ENCODE peak calls at places on chromosomes 1 and 21, in nine cellular contexts. L is NCI-H446 treated with DMSO at 0.1 percent for 48 hours; Y is aorta; Z is AG08396; I is effector memory CD8-positive, alpha-beta T cell; Q is posterior cingulate gyrus; T is HTR-8/SVneo; U is neural crest cell; H is AG10803. O is an unnamed sample.

GRCh38 chr1:82778612-82779011 is 977.9 kb downstream of the ADGRL2 start:
- DNase-seq in H (no peak), T (no peak), Z (peak), U (no peak), Q (no peak), Y (no peak), I (no peak), L (no peak), O (peak)

GRCh38 chr1:200890818-200891773 is 3.6 kb upstream of the INAVA start:
- DNase-seq in Z (peak), U (peak), Y (peak), H (peak), I (no peak), L (no peak), T (peak), Q (peak), O (peak)

GRCh38 chr21:45318556-45319341 is 31.1 kb upstream of the POFUT2 start:
- DNase-seq in Y (peak), T (peak), Z (no peak), H (no peak), L (no peak), U (peak), Q (no peak), I (no peak), O (no peak)

GRCh38 chr1:46413596-46413985 is 19.5 kb downstream of the FAAH start:
- DNase-seq in Y (no peak), H (no peak), U (no peak), Q (peak), Z (peak), T (no peak), L (no peak), I (peak), O (no peak)

GRCh38 chr1:168972887-168973286 is 133.6 kb upstream of the ATP1B1 start:
- DNase-seq in Y (no peak), Z (no peak), U (no peak), L (no peak), I (no peak), H (no peak), T (no peak), Q (no peak), O (no peak)

GRCh38 chr1:227192163-227192562 is 126.1 kb downstream of the CDC42BPA start:
- DNase-seq in Z (peak), U (no peak), Y (peak), T (peak), I (no peak), L (no peak), Q (peak), H (peak), O (peak)

GRCh38 chr1:20380616-20381035 is 90.0 kb downstream of the VWA5B1 start:
- DNase-seq in L (no peak), U (no peak), I (no peak), T (no peak), Z (peak), Y (no peak), Q (no peak), H (peak), O (peak)

GRCh38 chr1:109392037-109392787 is 5.5 kb downstream of the SORT1 start:
- DNase-seq in Z (no peak), T (no peak), Y (no peak), L (peak), I (no peak), H (no peak), Q (peak), U (no peak), O (no peak)

GRCh38 chr21:34499116-34499515 is 12.9 kb downstream of the KCNE1 start:
- DNase-seq in L (no peak), Z (no peak), T (no peak), Q (no peak), I (no peak), U (no peak), H (no peak), Y (no peak), O (no peak)

GRCh38 chr1:171613282-171613681 is 8.8 kb upstream of the MYOCOS start:
- DNase-seq in T (no peak), H (no peak), U (no peak), L (no peak), I (no peak), Q (no peak), Z (no peak), Y (peak), O (no peak)

GRCh38 chr1:24015226-24016210 is 35.4 kb upstream of the SRSF10 start:
- DNase-seq in T (no peak), L (no peak), Z (peak), U (no peak), Q (no peak), H (peak), Y (no peak), I (no peak), O (peak)

GRCh38 chr1:17075470-17076255 is 21.8 kb upstream of the SDHB start:
- DNase-seq in H (no peak), L (no peak), T (no peak), Y (no peak), I (no peak), Z (no peak), Q (no peak), U (peak), O (no peak)

GRCh38 chr1:24289937-24290595 is 29.1 kb upstream of the GRHL3 start:
- DNase-seq in Q (peak), T (no peak), L (peak), Y (peak), H (peak), U (no peak), I (no peak), Z (peak), O (peak)

GRCh38 chr1:163174524-163175437 is 27.9 kb downstream of the RGS5 start:
- DNase-seq in L (peak), Q (peak), I (no peak), Y (peak), U (peak), H (peak), T (peak), Z (peak), O (peak)

GRCh38 chr1:220113136-220113695 is 19.3 kb downstream of the IARS2 start:
- DNase-seq in L (no peak), I (peak), Y (no peak), Z (peak), Q (no peak), H (peak), U (no peak), T (peak), O (peak)

GRCh38 chr1:12165342-12165741 is 1.4 kb upstream of the TNFRSF1B start:
- DNase-seq in Z (no peak), T (no peak), U (no peak), I (no peak), Q (no peak), Y (no peak), H (no peak), L (no peak), O (no peak)

GRCh38 chr1:162530318-162530984 is 31.1 kb upstream of the UAP1 start:
- DNase-seq in I (no peak), L (no peak), U (no peak), T (no peak), Q (no peak), Y (no peak), H (no peak), Z (no peak), O (no peak)

O was measured in astrocyte of the spinal cord.